ENCODE peak calls at places on chromosomes 11 and 22, in seven cellular contexts. One of them, this sample, is unnamed.

GRCh38 chr11:5929571-5929970 is 12.5 kb upstream of the OR56A3 start:
- DNase-seq in NCI-H1105 treated with DMSO at 0.1 percent for 48 hours: no peak
- DNase-seq in transverse colon: no peak
- DNase-seq in adrenal gland: no peak
- DNase-seq in stimulated activated CD8-positive, alpha-beta memory T cell treated with anti-CD3 and anti-CD28 coated beads, Interleukin-4, amount 100 ng/mL, for 24 hours: no peak
- DNase-seq in tibial artery: no peak
- DNase-seq in endothelial cell of umbilical vein: no peak
- DNase-seq in this sample: no peak

GRCh38 chr22:24423519-24424000 is 3.8 kb upstream of the ADORA2A start:
- DNase-seq in NCI-H1105 treated with DMSO at 0.1 percent for 48 hours: no peak
- DNase-seq in transverse colon: peak
- DNase-seq in adrenal gland: no peak
- DNase-seq in stimulated activated CD8-positive, alpha-beta memory T cell treated with anti-CD3 and anti-CD28 coated beads, Interleukin-4, amount 100 ng/mL, for 24 hours: peak
- DNase-seq in tibial artery: no peak
- DNase-seq in endothelial cell of umbilical vein: peak
- DNase-seq in this sample: peak

GRCh38 chr11:44619931-44620725 is 54.7 kb downstream of the CD82 start:
- DNase-seq in NCI-H1105 treated with DMSO at 0.1 percent for 48 hours: no peak
- DNase-seq in transverse colon: peak
- DNase-seq in adrenal gland: peak
- DNase-seq in stimulated activated CD8-positive, alpha-beta memory T cell treated with anti-CD3 and anti-CD28 coated beads, Interleukin-4, amount 100 ng/mL, for 24 hours: no peak
- DNase-seq in tibial artery: no peak
- DNase-seq in endothelial cell of umbilical vein: no peak
- DNase-seq in this sample: no peak

GRCh38 chr11:118180300-118180703 is 3.9 kb upstream of the SCN2B start:
- DNase-seq in NCI-H1105 treated with DMSO at 0.1 percent for 48 hours: no peak
- DNase-seq in transverse colon: peak
- DNase-seq in adrenal gland: no peak
- DNase-seq in stimulated activated CD8-positive, alpha-beta memory T cell treated with anti-CD3 and anti-CD28 coated beads, Interleukin-4, amount 100 ng/mL, for 24 hours: no peak
- DNase-seq in tibial artery: peak
- DNase-seq in endothelial cell of umbilical vein: no peak
- DNase-seq in this sample: peak

GRCh38 chr11:110655967-110656366 is 56.3 kb downstream of the ARHGAP20 start:
- DNase-seq in NCI-H1105 treated with DMSO at 0.1 percent for 48 hours: no peak
- DNase-seq in transverse colon: no peak
- DNase-seq in adrenal gland: no peak
- DNase-seq in stimulated activated CD8-positive, alpha-beta memory T cell treated with anti-CD3 and anti-CD28 coated beads, Interleukin-4, amount 100 ng/mL, for 24 hours: no peak
- DNase-seq in tibial artery: no peak
- DNase-seq in endothelial cell of umbilical vein: no peak
- DNase-seq in this sample: no peak

GRCh38 chr22:37484115-37485005 is 1.8 kb downstream of the MFNG start:
- DNase-seq in NCI-H1105 treated with DMSO at 0.1 percent for 48 hours: no peak
- DNase-seq in transverse colon: peak
- DNase-seq in adrenal gland: peak
- DNase-seq in stimulated activated CD8-positive, alpha-beta memory T cell treated with anti-CD3 and anti-CD28 coated beads, Interleukin-4, amount 100 ng/mL, for 24 hours: peak
- DNase-seq in tibial artery: peak
- DNase-seq in endothelial cell of umbilical vein: peak
- DNase-seq in this sample: no peak

GRCh38 chr22:24697671-24698082 is 76.8 kb downstream of the PIWIL3 start:
- DNase-seq in NCI-H1105 treated with DMSO at 0.1 percent for 48 hours: peak
- DNase-seq in transverse colon: peak
- DNase-seq in adrenal gland: peak
- DNase-seq in stimulated activated CD8-positive, alpha-beta memory T cell treated with anti-CD3 and anti-CD28 coated beads, Interleukin-4, amount 100 ng/mL, for 24 hours: no peak
- DNase-seq in tibial artery: peak
- DNase-seq in endothelial cell of umbilical vein: peak
- DNase-seq in this sample: no peak

GRCh38 chr22:22398530-22399327 is 109.8 kb downstream of the ZNF280B start:
- DNase-seq in NCI-H1105 treated with DMSO at 0.1 percent for 48 hours: no peak
- DNase-seq in transverse colon: no peak
- DNase-seq in adrenal gland: no peak
- DNase-seq in stimulated activated CD8-positive, alpha-beta memory T cell treated with anti-CD3 and anti-CD28 coated beads, Interleukin-4, amount 100 ng/mL, for 24 hours: no peak
- DNase-seq in tibial artery: no peak
- DNase-seq in endothelial cell of umbilical vein: no peak
- DNase-seq in this sample: no peak

GRCh38 chr11:131491503-131491902 is 121.1 kb downstream of the NTM start:
- DNase-seq in NCI-H1105 treated with DMSO at 0.1 percent for 48 hours: no peak
- DNase-seq in transverse colon: no peak
- DNase-seq in adrenal gland: no peak
- DNase-seq in stimulated activated CD8-positive, alpha-beta memory T cell treated with anti-CD3 and anti-CD28 coated beads, Interleukin-4, amount 100 ng/mL, for 24 hours: no peak
- DNase-seq in tibial artery: no peak
- DNase-seq in endothelial cell of umbilical vein: no peak
- DNase-seq in this sample: peak

GRCh38 chr11:16820324-16821092 is 82.1 kb downstream of the C11orf58 start:
- DNase-seq in NCI-H1105 treated with DMSO at 0.1 percent for 48 hours: peak
- DNase-seq in transverse colon: peak
- DNase-seq in adrenal gland: peak
- DNase-seq in stimulated activated CD8-positive, alpha-beta memory T cell treated with anti-CD3 and anti-CD28 coated beads, Interleukin-4, amount 100 ng/mL, for 24 hours: peak
- DNase-seq in tibial artery: peak
- DNase-seq in endothelial cell of umbilical vein: peak
- DNase-seq in this sample: peak

GRCh38 chr11:15258433-15259350 is 144.0 kb downstream of the INSC start:
- DNase-seq in NCI-H1105 treated with DMSO at 0.1 percent for 48 hours: peak
- DNase-seq in transverse colon: no peak
- DNase-seq in adrenal gland: no peak
- DNase-seq in stimulated activated CD8-positive, alpha-beta memory T cell treated with anti-CD3 and anti-CD28 coated beads, Interleukin-4, amount 100 ng/mL, for 24 hours: no peak
- DNase-seq in tibial artery: no peak
- DNase-seq in endothelial cell of umbilical vein: no peak
- DNase-seq in this sample: peak

GRCh38 chr22:18065256-18065655 is 12.5 kb upstream of the PEX26 start:
- DNase-seq in NCI-H1105 treated with DMSO at 0.1 percent for 48 hours: no peak
- DNase-seq in transverse colon: no peak
- DNase-seq in adrenal gland: no peak
- DNase-seq in stimulated activated CD8-positive, alpha-beta memory T cell treated with anti-CD3 and anti-CD28 coated beads, Interleukin-4, amount 100 ng/mL, for 24 hours: no peak
- DNase-seq in tibial artery: no peak
- DNase-seq in endothelial cell of umbilical vein: no peak
- DNase-seq in this sample: no peak

GRCh38 chr11:85805387-85805786 is 5.6 kb downstream of the SYTL2 start:
- DNase-seq in NCI-H1105 treated with DMSO at 0.1 percent for 48 hours: no peak
- DNase-seq in transverse colon: no peak
- DNase-seq in adrenal gland: no peak
- DNase-seq in stimulated activated CD8-positive, alpha-beta memory T cell treated with anti-CD3 and anti-CD28 coated beads, Interleukin-4, amount 100 ng/mL, for 24 hours: no peak
- DNase-seq in tibial artery: no peak
- DNase-seq in endothelial cell of umbilical vein: no peak
- DNase-seq in this sample: no peak

GRCh38 chr11:33753304-33753703 is 17.1 kb upstream of the CD59 start:
- DNase-seq in NCI-H1105 treated with DMSO at 0.1 percent for 48 hours: no peak
- DNase-seq in transverse colon: no peak
- DNase-seq in adrenal gland: no peak
- DNase-seq in stimulated activated CD8-positive, alpha-beta memory T cell treated with anti-CD3 and anti-CD28 coated beads, Interleukin-4, amount 100 ng/mL, for 24 hours: no peak
- DNase-seq in tibial artery: no peak
- DNase-seq in endothelial cell of umbilical vein: peak
- DNase-seq in this sample: no peak

GRCh38 chr22:37972527-37972926 is 11.8 kb downstream of the SOX10 start:
- DNase-seq in NCI-H1105 treated with DMSO at 0.1 percent for 48 hours: peak
- DNase-seq in transverse colon: no peak
- DNase-seq in adrenal gland: no peak
- DNase-seq in stimulated activated CD8-positive, alpha-beta memory T cell treated with anti-CD3 and anti-CD28 coated beads, Interleukin-4, amount 100 ng/mL, for 24 hours: no peak
- DNase-seq in tibial artery: no peak
- DNase-seq in endothelial cell of umbilical vein: no peak
- DNase-seq in this sample: no peak

GRCh38 chr22:48943567-48944432 is 883.9 kb downstream of the BRD1 start:
- DNase-seq in NCI-H1105 treated with DMSO at 0.1 percent for 48 hours: no peak
- DNase-seq in transverse colon: peak
- DNase-seq in adrenal gland: no peak
- DNase-seq in stimulated activated CD8-positive, alpha-beta memory T cell treated with anti-CD3 and anti-CD28 coated beads, Interleukin-4, amount 100 ng/mL, for 24 hours: no peak
- DNase-seq in tibial artery: peak
- DNase-seq in endothelial cell of umbilical vein: no peak
- DNase-seq in this sample: no peak

GRCh38 chr11:119092880-119093665 is 8.4 kb downstream of the HMBS start:
- DNase-seq in NCI-H1105 treated with DMSO at 0.1 percent for 48 hours: peak
- DNase-seq in transverse colon: no peak
- DNase-seq in adrenal gland: no peak
- DNase-seq in stimulated activated CD8-positive, alpha-beta memory T cell treated with anti-CD3 and anti-CD28 coated beads, Interleukin-4, amount 100 ng/mL, for 24 hours: no peak
- DNase-seq in tibial artery: no peak
- DNase-seq in endothelial cell of umbilical vein: peak
- DNase-seq in this sample: no peak

GRCh38 chr11:76208438-76208828 is 2.1 kb upstream of the WNT11 start:
- DNase-seq in NCI-H1105 treated with DMSO at 0.1 percent for 48 hours: no peak
- DNase-seq in transverse colon: no peak
- DNase-seq in adrenal gland: no peak
- DNase-seq in stimulated activated CD8-positive, alpha-beta memory T cell treated with anti-CD3 and anti-CD28 coated beads, Interleukin-4, amount 100 ng/mL, for 24 hours: no peak
- DNase-seq in tibial artery: no peak
- DNase-seq in endothelial cell of umbilical vein: no peak
- DNase-seq in this sample: no peak

GRCh38 chr22:47031628-47031915 is 269.1 kb downstream of the TBC1D22A start:
- DNase-seq in NCI-H1105 treated with DMSO at 0.1 percent for 48 hours: no peak
- DNase-seq in transverse colon: no peak
- DNase-seq in adrenal gland: no peak
- DNase-seq in stimulated activated CD8-positive, alpha-beta memory T cell treated with anti-CD3 and anti-CD28 coated beads, Interleukin-4, amount 100 ng/mL, for 24 hours: no peak
- DNase-seq in tibial artery: no peak
- DNase-seq in endothelial cell of umbilical vein: no peak
- DNase-seq in this sample: no peak

GRCh38 chr22:11360632-11361031 is 4167.4 kb upstream of the OR11H1 start:
- DNase-seq in NCI-H1105 treated with DMSO at 0.1 percent for 48 hours: no peak
- DNase-seq in transverse colon: no peak
- DNase-seq in adrenal gland: no peak
- DNase-seq in stimulated activated CD8-positive, alpha-beta memory T cell treated with anti-CD3 and anti-CD28 coated beads, Interleukin-4, amount 100 ng/mL, for 24 hours: no peak
- DNase-seq in tibial artery: no peak
- DNase-seq in endothelial cell of umbilical vein: no peak
- DNase-seq in this sample: no peak

This sample was measured in AG08396.